ENCODE peak calls at places on chromosomes 4 and X, in ten cellular contexts. W is HL-60; F is stimulated activated CD4-positive, alpha-beta T cell treated with anti-CD3 and anti-CD28 coated beads, Interleukin-2, amount 100 ng/mL, for 24 hours; B is activated CD4-positive, alpha-beta T cell treated with anti-CD3 and anti-CD28 coated beads for 48 hours; S is fibroblast of lung; L is endothelial cell; N is GM12865; Y is A549; I is CD4-positive, alpha-beta T cell; V is SK-MEL-5. A is an unnamed sample.
A peak's percentile ranks its signal among the peaks of the same experiment; 100 is the strongest.

GRCh38 chrX:16743604-16744325 is 24.4 kb downstream of the SYAP1 start:
- DNase-seq in L (no peak), W (no peak), V (no peak), N (no peak), F (no peak), I (no peak), Y (peak; percentile 61), S (peak; percentile 90), B (no peak), A (no peak)

GRCh38 chr4:81648576-81649272 is 177.0 kb upstream of the RASGEF1B start:
- DNase-seq in V (no peak), N (peak; percentile 49), L (no peak), I (no peak), F (peak; percentile 34), S (peak; percentile 55), W (no peak), B (peak; percentile 40), Y (no peak), A (no peak)

GRCh38 chr4:29075366-29075765 is 1644.8 kb upstream of the PCDH7 start:
- DNase-seq in B (no peak), F (no peak), N (no peak), I (no peak), S (no peak), Y (no peak), W (no peak), V (no peak), L (no peak), A (no peak)

GRCh38 chr4:93501946-93502345 is 326.6 kb upstream of the ATOH1 start:
- DNase-seq in L (no peak), S (no peak), V (no peak), N (no peak), B (no peak), W (no peak), F (no peak), Y (no peak), I (no peak), A (no peak)

GRCh38 chrX:19487520-19488200 is 27.6 kb downstream of the MAP3K15 start:
- DNase-seq in F (no peak), B (no peak), N (no peak), V (no peak), I (no peak), L (no peak), S (no peak), W (no peak), Y (peak; percentile 29), A (no peak)

GRCh38 chr4:123564758-123565346 is 168.3 kb downstream of the SPRY1 start:
- DNase-seq in Y (peak; percentile 81), V (peak; percentile 94), B (peak; percentile 56), L (peak; percentile 62), S (peak; percentile 61), W (peak; percentile 89), I (peak; percentile 14), N (peak; percentile 85), F (peak; percentile 29), A (peak; percentile 85)

GRCh38 chr4:158410272-158410671 is 111.4 kb upstream of the RXFP1 start:
- DNase-seq in F (no peak), Y (peak; percentile 24), W (no peak), L (no peak), S (no peak), N (no peak), V (peak; percentile 54), B (no peak), I (no peak), A (peak; percentile 44)

GRCh38 chr4:90889171-90889570 is 762.0 kb downstream of the CCSER1 start:
- DNase-seq in F (no peak), Y (no peak), B (no peak), I (no peak), V (no peak), S (peak; percentile 0), N (no peak), L (no peak), W (no peak), A (no peak)

GRCh38 chr4:94430416-94430815 is 21.3 kb upstream of the PDLIM5 start:
- DNase-seq in N (no peak), L (no peak), B (no peak), F (no peak), V (no peak), I (no peak), Y (no peak), W (no peak), S (no peak), A (no peak)

GRCh38 chr4:38154681-38155588 is 194.7 kb downstream of the PTTG2 start:
- DNase-seq in V (no peak), L (no peak), I (peak; percentile 28), B (no peak), N (no peak), Y (peak; percentile 80), F (no peak), S (no peak), W (no peak), A (no peak)

GRCh38 chr4:38565271-38566199 is 98.5 kb upstream of the KLF3 start:
- DNase-seq in L (no peak), I (no peak), V (no peak), S (peak; percentile 84), B (no peak), W (no peak), Y (peak; percentile 11), N (no peak), F (no peak), A (no peak)

GRCh38 chr4:112819729-112820128 is 182.8 kb downstream of the LARP7 start:
- DNase-seq in Y (no peak), W (no peak), S (no peak), V (peak; percentile 19), F (no peak), B (no peak), L (no peak), I (no peak), N (no peak), A (no peak)

GRCh38 chrX:13955095-13955647 is 74.5 kb downstream of the GEMIN8 start:
- DNase-seq in S (no peak), B (no peak), V (no peak), L (no peak), Y (no peak), I (no peak), W (no peak), N (no peak), F (no peak), A (peak; percentile 60)

GRCh38 chrX:49106930-49107329 is 16.6 kb downstream of the GPKOW start:
- DNase-seq in W (peak; percentile 25), V (peak; percentile 63), S (peak; percentile 42), N (peak; percentile 16), I (no peak), F (no peak), Y (peak; percentile 62), B (peak; percentile 10), L (peak; percentile 7), A (peak; percentile 47)

GRCh38 chr4:118734491-118735205 is 49.5 kb downstream of the METTL14 start:
- DNase-seq in N (no peak), F (no peak), B (no peak), Y (no peak), V (no peak), L (no peak), W (no peak), S (peak; percentile 34), I (no peak), A (no peak)

GRCh38 chr4:125187221-125187620 is 127.5 kb upstream of the FAT4 start:
- DNase-seq in W (no peak), B (no peak), Y (peak; percentile 1), S (peak; percentile 74), L (no peak), I (no peak), N (no peak), F (no peak), V (no peak), A (no peak)

GRCh38 chrX:16164748-16165147 is 2.5 kb upstream of the MAGEB17 start:
- DNase-seq in L (no peak), F (no peak), I (no peak), N (no peak), S (no peak), V (no peak), W (no peak), B (no peak), Y (no peak), A (no peak)

GRCh38 chrX:151363316-151363715 is 33.7 kb upstream of the VMA21 start:
- DNase-seq in F (no peak), W (no peak), I (no peak), L (no peak), N (no peak), S (no peak), V (no peak), B (no peak), Y (no peak), A (no peak)

GRCh38 chr4:72567821-72568620 is 1.0 kb downstream of the ADAMTS3 start:
- DNase-seq in L (peak; percentile 83), I (no peak), W (peak; percentile 20), S (peak; percentile 93), B (peak; percentile 50), N (peak; percentile 21), Y (peak; percentile 44), V (peak; percentile 79), F (no peak), A (peak; percentile 31)

GRCh38 chr4:182147391-182147790 is 95.8 kb upstream of the TENM3 start:
- DNase-seq in S (peak; percentile 32), Y (no peak), F (no peak), I (no peak), N (no peak), W (no peak), B (no peak), V (no peak), L (no peak), A (no peak)

GRCh38 chr4:19300213-19300612 is 951.5 kb upstream of the SLIT2 start:
- DNase-seq in V (no peak), F (no peak), L (no peak), B (no peak), W (no peak), Y (no peak), N (no peak), S (peak; percentile 65), I (no peak), A (peak; percentile 65)

GRCh38 chr4:87092389-87093141 is 127.9 kb downstream of the KLHL8 start:
- DNase-seq in L (no peak), V (peak; percentile 31), S (peak; percentile 94), I (no peak), Y (peak; percentile 74), W (peak; percentile 95), F (no peak), N (peak; percentile 35), B (peak; percentile 22), A (peak; percentile 59)

GRCh38 chr4:139838811-139839210 is 173.2 kb downstream of the MGST2 start:
- DNase-seq in S (peak; percentile 27), N (no peak), F (no peak), Y (no peak), I (no peak), V (no peak), B (no peak), W (no peak), L (no peak), A (no peak)

GRCh38 chr4:159047478-159048165 is 55.3 kb upstream of the RAPGEF2 start:
- DNase-seq in L (no peak), S (peak; percentile 92), N (no peak), V (no peak), I (no peak), W (no peak), Y (no peak), B (no peak), F (no peak), A (no peak)

GRCh38 chr4:145293658-145294057 is 113.3 kb upstream of the OTUD4 start:
- DNase-seq in I (no peak), N (no peak), S (peak; percentile 56), Y (no peak), V (no peak), W (no peak), B (no peak), F (no peak), L (no peak), A (no peak)

GRCh38 chr4:121822796-121823504 is 733 bp downstream of the CCNA2 start:
- DNase-seq in F (peak; percentile 30), N (peak; percentile 72), Y (peak; percentile 25), W (peak; percentile 60), V (peak; percentile 24), I (no peak), L (peak; percentile 36), S (peak; percentile 37), B (peak; percentile 56), A (peak; percentile 75)

GRCh38 chrX:136176399-136176825 is 29.1 kb downstream of the FHL1 start:
- DNase-seq in B (no peak), F (no peak), W (no peak), S (peak; percentile 88), I (no peak), Y (peak; percentile 6), N (no peak), L (no peak), V (no peak), A (no peak)

GRCh38 chr4:15851969-15852368 is 73.8 kb downstream of the CD38 start:
- DNase-seq in V (no peak), I (no peak), F (no peak), S (no peak), B (no peak), L (no peak), W (no peak), N (no peak), Y (no peak), A (no peak)

A was measured in A673.